ENCODE peak calls at places on chromosomes 1 and 21, in nine cellular contexts. J is NCI-H446 treated with DMSO at 0.1 percent for 48 hours; A is dorsolateral prefrontal cortex; X is OCI-LY7; W is NB4; G is dermis blood vessel endothelial cell; N is fibroblast of pulmonary artery; T is mucosa of descending colon; V is stimulated activated naive CD4-positive, alpha-beta T cell treated with Interleukin-2 at 50 U/mL for 16 hours. F is an unnamed sample.

GRCh38 chr21:43740497-43741156 is 21.7 kb downstream of the PDXK start:
- DNase-seq in X (no peak), A (peak), W (no peak), T (peak), N (peak), G (peak), V (no peak), J (no peak), F (peak)

GRCh38 chr1:53442297-53442696 is 16.9 kb upstream of the DMRTB1 start:
- DNase-seq in N (peak), V (no peak), W (peak), X (no peak), A (no peak), G (peak), T (no peak), J (no peak), F (no peak)

GRCh38 chr1:206002833-206003532 is at the start of gene RAB7B:
- DNase-seq in J (no peak), V (no peak), X (no peak), A (peak), W (no peak), T (peak), N (peak), G (peak), F (no peak)

GRCh38 chr1:162541619-162542141 is 19.8 kb upstream of the UAP1 start:
- DNase-seq in W (no peak), J (no peak), G (peak), N (peak), V (no peak), X (no peak), A (no peak), T (peak), F (no peak)

GRCh38 chr1:76247261-76247852 is 172.8 kb downstream of the ST6GALNAC3 start:
- DNase-seq in N (no peak), J (no peak), G (no peak), A (no peak), X (no peak), W (no peak), T (no peak), V (no peak), F (no peak)

GRCh38 chr1:44220755-44221154 is 7.5 kb downstream of the DMAP1 start:
- DNase-seq in A (no peak), V (no peak), J (no peak), N (no peak), T (no peak), X (peak), G (no peak), W (no peak), F (no peak)

GRCh38 chr1:166700696-166701095 is 138.6 kb upstream of the POGK start:
- DNase-seq in A (no peak), X (no peak), T (no peak), V (no peak), N (no peak), W (no peak), G (no peak), J (no peak), F (no peak)

GRCh38 chr1:14915356-14916054 is 238.0 kb upstream of the TMEM51 start:
- DNase-seq in X (peak), G (peak), V (peak), T (peak), J (peak), W (peak), A (peak), N (peak), F (peak)

GRCh38 chr1:226643167-226643566 is 94.6 kb downstream of the STUM start:
- DNase-seq in G (no peak), V (peak), W (peak), T (no peak), A (peak), J (no peak), X (peak), N (peak), F (no peak)

GRCh38 chr1:66282343-66282852 is 251.6 kb upstream of the SGIP1 start:
- DNase-seq in T (peak), V (peak), G (peak), A (no peak), W (peak), X (peak), J (no peak), N (peak), F (no peak)

GRCh38 chr1:158324375-158324774 is 7.0 kb downstream of the CD1B start:
- DNase-seq in J (no peak), T (no peak), V (no peak), W (no peak), X (no peak), N (no peak), G (no peak), A (no peak), F (no peak)

GRCh38 chr1:77370161-77370560 is 88.3 kb downstream of the AK5 start:
- DNase-seq in V (no peak), N (no peak), W (no peak), T (no peak), J (no peak), X (no peak), A (no peak), G (no peak), F (no peak)

GRCh38 chr1:85584264-85584781 is 3.8 kb downstream of the CCN1 start:
- DNase-seq in X (no peak), G (peak), N (peak), J (no peak), A (no peak), W (no peak), V (no peak), T (no peak), F (no peak)

GRCh38 chr1:61337471-61337870 is 255.1 kb downstream of the NFIA start:
- DNase-seq in N (peak), J (no peak), X (no peak), V (no peak), T (no peak), G (no peak), W (no peak), A (no peak), F (no peak)

GRCh38 chr21:15441999-15442398 is 287.8 kb upstream of the USP25 start:
- DNase-seq in G (no peak), A (no peak), N (no peak), J (no peak), X (no peak), V (no peak), W (no peak), T (no peak), F (no peak)

GRCh38 chr1:112957133-112957812 is 1.3 kb upstream of the SLC16A1 start:
- DNase-seq in J (peak), A (no peak), G (peak), T (peak), V (peak), W (peak), X (peak), N (peak), F (no peak)

GRCh38 chr1:31535561-31535960 is 40.8 kb upstream of the TINAGL1 start:
- DNase-seq in G (no peak), N (no peak), A (no peak), X (no peak), J (no peak), W (no peak), T (no peak), V (no peak), F (no peak)

GRCh38 chr1:94562502-94563260 is 21.1 kb upstream of the F3 start:
- DNase-seq in V (no peak), N (no peak), J (no peak), G (no peak), W (no peak), T (peak), A (no peak), X (no peak), F (no peak)

GRCh38 chr1:15435239-15436077 is 2.8 kb upstream of the CTRC start:
- DNase-seq in W (no peak), N (no peak), G (no peak), A (no peak), J (no peak), V (no peak), X (no peak), T (no peak), F (no peak)

GRCh38 chr1:156705918-156706646 is 699 bp upstream of the CRABP2 start:
- DNase-seq in J (no peak), A (peak), T (peak), N (no peak), X (peak), W (peak), V (peak), G (peak), F (peak)

F was measured in substantia nigra.